ENCODE peak calls at places on chromosomes 12 and 14, in seven cellular contexts. X is CD4-positive, alpha-beta memory T cell; Z is non-pigmented ciliary epithelial cell; F is RWPE1; A is BJ; J is activated CD4-positive, alpha-beta T cell treated with anti-CD3 and anti-CD28 coated beads, Interleukin-2, amount 10 ng/mL, durations not matched to agents 7 days and 5 days; B is psoas muscle. M is an unnamed sample.

GRCh38 chr12:105040476-105040875 is 43.8 kb downstream of the ALDH1L2 start:
- DNase-seq in X (no peak), Z (no peak), F (no peak), A (no peak), J (no peak), B (no peak), M (no peak)

GRCh38 chr12:27896419-27896990 is 76.0 kb downstream of the PTHLH start:
- DNase-seq in X (no peak), Z (no peak), F (no peak), A (no peak), J (no peak), B (no peak), M (no peak)

GRCh38 chr14:99724196-99724891 is 40.2 kb downstream of the CYP46A1 start:
- DNase-seq in X (no peak), Z (no peak), F (no peak), A (no peak), J (no peak), B (no peak), M (no peak)

GRCh38 chr12:53600490-53601295 is 25.5 kb downstream of the ATF7 start:
- DNase-seq in X (no peak), Z (no peak), F (no peak), A (no peak), J (no peak), B (no peak), M (no peak)

GRCh38 chr14:84749191-84749945 is 780.6 kb upstream of the FLRT2 start:
- DNase-seq in X (no peak), Z (no peak), F (no peak), A (no peak), J (no peak), B (no peak), M (no peak)

GRCh38 chr12:106583578-106584103 is 837 bp downstream of the RFX4 start:
- DNase-seq in X (no peak), Z (no peak), F (no peak), A (no peak), J (no peak), B (no peak), M (no peak)

GRCh38 chr14:53613404-53614253 is 343.0 kb downstream of the BMP4 start:
- DNase-seq in X (no peak), Z (peak), F (peak), A (no peak), J (no peak), B (no peak), M (no peak)

GRCh38 chr12:212799-213526 is 994 bp downstream of the SLC6A12 start:
- DNase-seq in X (no peak), Z (no peak), F (no peak), A (no peak), J (no peak), B (no peak), M (no peak)

GRCh38 chr12:132325733-132326130 is 3.7 kb downstream of the GALNT9 start:
- DNase-seq in X (no peak), Z (no peak), F (no peak), A (no peak), J (no peak), B (peak), M (no peak)

GRCh38 chr12:121765573-121765972 is 27.9 kb downstream of the RHOF start:
- DNase-seq in X (no peak), Z (peak), F (peak), A (peak), J (no peak), B (no peak), M (no peak)

GRCh38 chr12:54172102-54172630 is 16.6 kb downstream of the SMUG1 start:
- DNase-seq in X (no peak), Z (no peak), F (no peak), A (no peak), J (no peak), B (no peak), M (no peak)